ENCODE peak calls at places on chromosomes 12 and 14, in eight cellular contexts. X is aorta; G is naive thymus-derived CD4-positive, alpha-beta T cell; F is activated T-helper 1 cell treated with anti-CD3 and anti-CD28 coated beads, Interleukin-2, amount 50 U/mL, for 16 hours; V is T-helper 9 cell; W is EL; Z is foreskin fibroblast; M is NCI-H510A treated with DMSO at 0.1 percent for 48 hours. P is an unnamed sample.

GRCh38 chr12:63917864-63918742 is 73.6 kb downstream of the SRGAP1 start:
- DNase-seq in M (peak; percentile 59), G (no peak), Z (peak; percentile 96), V (no peak), F (no peak), X (no peak), W (peak; percentile 98), P (no peak)

GRCh38 chr12:124352839-124353238 is 57.9 kb downstream of the RFLNA start:
- DNase-seq in V (no peak), Z (peak; percentile 71), X (no peak), W (no peak), M (peak; percentile 64), G (no peak), F (no peak), P (peak; percentile 71)

GRCh38 chr12:124452576-124453391 is 114.6 kb downstream of the NCOR2 start:
- DNase-seq in F (no peak), V (no peak), X (peak; percentile 63), M (no peak), W (no peak), Z (no peak), G (no peak), P (no peak)

GRCh38 chr12:111767362-111768158 is 827 bp downstream of the ALDH2 start:
- DNase-seq in M (no peak), G (no peak), V (no peak), F (no peak), X (peak; percentile 79), W (peak; percentile 34), Z (peak; percentile 67), P (peak; percentile 43)

GRCh38 chr12:93223440-93224426 is 154.0 kb upstream of the NUDT4 start:
- DNase-seq in Z (peak; percentile 62), X (no peak), M (no peak), F (no peak), G (no peak), W (no peak), V (no peak), P (no peak)

GRCh38 chr14:39442293-39442692 is 10.1 kb upstream of the FBXO33 start:
- DNase-seq in G (no peak), M (no peak), X (no peak), F (no peak), V (no peak), Z (no peak), W (no peak), P (no peak)

GRCh38 chr14:54337314-54337713 is 59.5 kb upstream of the CDKN3 start:
- DNase-seq in X (no peak), W (no peak), V (no peak), G (no peak), Z (no peak), F (no peak), M (no peak), P (no peak)

GRCh38 chr14:36941783-36942521 is 230.5 kb downstream of the SLC25A21 start:
- DNase-seq in F (no peak), M (peak; percentile 83), Z (peak; percentile 84), G (peak; percentile 13), X (peak; percentile 88), V (peak; percentile 14), W (peak; percentile 56), P (peak; percentile 53)

GRCh38 chr14:24437020-24437735 is 5.4 kb downstream of the SDR39U1 start:
- DNase-seq in M (no peak), W (no peak), X (no peak), G (peak; percentile 22), Z (no peak), V (no peak), F (no peak), P (no peak)

GRCh38 chr12:88782357-88782756 is 202.1 kb upstream of the KITLG start:
- DNase-seq in V (no peak), G (no peak), W (no peak), F (no peak), X (no peak), Z (peak; percentile 64), M (no peak), P (no peak)

GRCh38 chr14:96002511-96002884 is 36.7 kb upstream of the C14orf132 start:
- DNase-seq in W (no peak), X (no peak), F (no peak), G (no peak), V (no peak), M (no peak), Z (no peak), P (no peak)

P was measured in NCI-H146.